ENCODE peak calls at places on chromosomes 6 and 20, in five cellular contexts. One of them, this sample, is unnamed.

GRCh38 chr6:43786664-43787329 is 16.8 kb downstream of the VEGFA start:
- DNase-seq in heart right ventricle: no peak
- DNase-seq in tibial nerve: no peak
- DNase-seq in psoas muscle: no peak
- DNase-seq in MM.1S: no peak
- DNase-seq in this sample: no peak

GRCh38 chr20:50673831-50674825 is 17.2 kb downstream of the RIPOR3 start:
- DNase-seq in heart right ventricle: no peak
- DNase-seq in tibial nerve: no peak
- DNase-seq in psoas muscle: no peak
- DNase-seq in MM.1S: no peak
- DNase-seq in this sample: no peak

GRCh38 chr20:9397928-9398327 is 116.5 kb upstream of the LAMP5 start:
- DNase-seq in heart right ventricle: peak; percentile 27
- DNase-seq in tibial nerve: peak; percentile 18
- DNase-seq in psoas muscle: no peak
- DNase-seq in MM.1S: peak; percentile 57
- DNase-seq in this sample: no peak

GRCh38 chr20:56359212-56360132 is 698 bp downstream of the FAM210B start:
- DNase-seq in heart right ventricle: peak; percentile 39
- DNase-seq in tibial nerve: peak; percentile 44
- DNase-seq in psoas muscle: peak; percentile 78
- DNase-seq in MM.1S: peak; percentile 21
- DNase-seq in this sample: peak; percentile 94

GRCh38 chr20:35042268-35042667 is 50.3 kb downstream of the TRPC4AP start:
- DNase-seq in heart right ventricle: no peak
- DNase-seq in tibial nerve: no peak
- DNase-seq in psoas muscle: no peak
- DNase-seq in MM.1S: no peak
- DNase-seq in this sample: no peak

GRCh38 chr20:63924241-63924640 is 29.3 kb downstream of the DNAJC5 start:
- DNase-seq in heart right ventricle: no peak
- DNase-seq in tibial nerve: no peak
- DNase-seq in psoas muscle: no peak
- DNase-seq in MM.1S: no peak
- DNase-seq in this sample: no peak

GRCh38 chr6:108200631-108201030 is 34.8 kb downstream of the NR2E1 start:
- DNase-seq in heart right ventricle: no peak
- DNase-seq in tibial nerve: no peak
- DNase-seq in psoas muscle: no peak
- DNase-seq in MM.1S: no peak
- DNase-seq in this sample: peak; percentile 67

GRCh38 chr6:9523462-9523861 is 891.4 kb downstream of the TFAP2A start:
- DNase-seq in heart right ventricle: no peak
- DNase-seq in tibial nerve: no peak
- DNase-seq in psoas muscle: no peak
- DNase-seq in MM.1S: no peak
- DNase-seq in this sample: peak; percentile 82

GRCh38 chr6:100217225-100217624 is 223.2 kb upstream of the MCHR2 start:
- DNase-seq in heart right ventricle: no peak
- DNase-seq in tibial nerve: no peak
- DNase-seq in psoas muscle: no peak
- DNase-seq in MM.1S: no peak
- DNase-seq in this sample: no peak

GRCh38 chr6:41741625-41742490 is 5.3 kb downstream of the PGC start:
- DNase-seq in heart right ventricle: no peak
- DNase-seq in tibial nerve: no peak
- DNase-seq in psoas muscle: peak; percentile 16
- DNase-seq in MM.1S: no peak
- DNase-seq in this sample: peak; percentile 59

GRCh38 chr6:47483853-47484546 is 6.4 kb downstream of the CD2AP start:
- DNase-seq in heart right ventricle: no peak
- DNase-seq in tibial nerve: no peak
- DNase-seq in psoas muscle: no peak
- DNase-seq in MM.1S: no peak
- DNase-seq in this sample: no peak

GRCh38 chr6:32058511-32058963 is 20.3 kb downstream of the CYP21A2 start:
- DNase-seq in heart right ventricle: no peak
- DNase-seq in tibial nerve: no peak
- DNase-seq in psoas muscle: peak; percentile 50
- DNase-seq in MM.1S: no peak
- DNase-seq in this sample: no peak

GRCh38 chr6:47174502-47175023 is 132.4 kb upstream of the ADGRF1 start:
- DNase-seq in heart right ventricle: no peak
- DNase-seq in tibial nerve: no peak
- DNase-seq in psoas muscle: no peak
- DNase-seq in MM.1S: no peak
- DNase-seq in this sample: no peak

GRCh38 chr20:38649275-38649891 is 47.8 kb downstream of the ARHGAP40 start:
- DNase-seq in heart right ventricle: no peak
- DNase-seq in tibial nerve: no peak
- DNase-seq in psoas muscle: no peak
- DNase-seq in MM.1S: no peak
- DNase-seq in this sample: peak; percentile 96

GRCh38 chr6:146103416-146104072 is 74.7 kb downstream of the GRM1 start:
- DNase-seq in heart right ventricle: no peak
- DNase-seq in tibial nerve: no peak
- DNase-seq in psoas muscle: no peak
- DNase-seq in MM.1S: no peak
- DNase-seq in this sample: no peak

GRCh38 chr6:158586652-158587051 is 26.8 kb downstream of the TMEM181 start:
- DNase-seq in heart right ventricle: no peak
- DNase-seq in tibial nerve: no peak
- DNase-seq in psoas muscle: no peak
- DNase-seq in MM.1S: no peak
- DNase-seq in this sample: no peak
- H3K36me3 ChIP-seq in heart right ventricle: no peaks in the 10 kb centered on the region
- H3K36me3 ChIP-seq in tibial nerve: peaks cover 81% of the 10 kb centered on the region
- H3K36me3 ChIP-seq in psoas muscle: peaks cover 67% of the 10 kb centered on the region
- H3K36me3 ChIP-seq in MM.1S: no peaks in the 10 kb centered on the region
- H3K36me3 ChIP-seq in this sample: peaks cover 52% of the 10 kb centered on the region

GRCh38 chr6:142941018-142941417 is 4.0 kb downstream of the HIVEP2 start:
- DNase-seq in heart right ventricle: no peak
- DNase-seq in tibial nerve: no peak
- DNase-seq in psoas muscle: no peak
- DNase-seq in MM.1S: no peak
- DNase-seq in this sample: no peak
- H3K4me1 ChIP-seq in heart right ventricle: peaks cover 18% of the 10 kb centered on the region
- H3K4me1 ChIP-seq in tibial nerve: peaks cover 12% of the 10 kb centered on the region
- H3K4me1 ChIP-seq in psoas muscle: peaks cover 51% of the 10 kb centered on the region
- H3K4me1 ChIP-seq in MM.1S: peaks cover 7% of the 10 kb centered on the region
- H3K4me1 ChIP-seq in this sample: peaks cover 11% of the 10 kb centered on the region

GRCh38 chr6:162385980-162386379 is 341.6 kb downstream of the PRKN start:
- DNase-seq in heart right ventricle: no peak
- DNase-seq in tibial nerve: no peak
- DNase-seq in psoas muscle: no peak
- DNase-seq in MM.1S: no peak
- DNase-seq in this sample: no peak
- H3K36me3 ChIP-seq in heart right ventricle: no peaks in the 10 kb centered on the region
- H3K36me3 ChIP-seq in tibial nerve: no peaks in the 10 kb centered on the region
- H3K36me3 ChIP-seq in psoas muscle: no peaks in the 10 kb centered on the region
- H3K36me3 ChIP-seq in MM.1S: no peaks in the 10 kb centered on the region
- H3K36me3 ChIP-seq in this sample: no peaks in the 10 kb centered on the region

GRCh38 chr6:52513896-52514295 is 63.0 kb downstream of the TRAM2 start:
- DNase-seq in heart right ventricle: no peak
- DNase-seq in tibial nerve: no peak
- DNase-seq in psoas muscle: no peak
- DNase-seq in MM.1S: no peak
- DNase-seq in this sample: no peak
- H3K4me1 ChIP-seq in heart right ventricle: peaks cover 54% of the 10 kb centered on the region
- H3K4me1 ChIP-seq in tibial nerve: peaks cover 76% of the 10 kb centered on the region
- H3K4me1 ChIP-seq in psoas muscle: peaks cover 29% of the 10 kb centered on the region
- H3K4me1 ChIP-seq in MM.1S: peaks cover 16% of the 10 kb centered on the region
- H3K4me1 ChIP-seq in this sample: peaks cover 32% of the 10 kb centered on the region

DNA sequence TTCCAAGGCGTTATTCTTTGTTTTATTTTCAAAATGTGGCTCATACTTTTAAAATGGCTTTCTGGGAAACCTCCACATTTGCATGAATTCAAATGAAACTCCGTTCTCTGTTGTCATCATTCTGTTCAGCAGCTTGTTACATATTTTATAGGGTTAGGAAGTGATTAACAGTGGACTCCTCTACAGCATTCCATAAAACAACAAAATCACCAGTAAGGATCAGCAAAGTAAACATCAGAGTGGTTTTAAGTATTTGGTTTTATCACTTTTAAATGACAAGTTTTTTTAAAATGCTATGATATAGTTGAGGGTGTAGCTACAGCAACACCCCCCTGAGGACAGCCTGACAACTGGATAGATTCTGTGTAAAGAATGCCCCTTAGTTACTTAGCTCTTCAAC is 186.4 kb downstream of the BTBD9 start:
- DNase-seq in heart right ventricle: no peak
- DNase-seq in tibial nerve: no peak
- DNase-seq in psoas muscle: no peak
- DNase-seq in MM.1S: no peak
- DNase-seq in this sample: no peak
- H3K36me3 ChIP-seq in heart right ventricle: no peaks in the 10 kb centered on the region
- H3K36me3 ChIP-seq in tibial nerve: peaks cover 3% of the 10 kb centered on the region
- H3K36me3 ChIP-seq in psoas muscle: no peaks in the 10 kb centered on the region
- H3K36me3 ChIP-seq in MM.1S: no peaks in the 10 kb centered on the region
- H3K36me3 ChIP-seq in this sample: no peaks in the 10 kb centered on the region

GRCh38 chr20:47276856-47277541 is 79.5 kb downstream of the ZMYND8 start:
- DNase-seq in heart right ventricle: peak; percentile 55
- DNase-seq in tibial nerve: peak; percentile 36
- DNase-seq in psoas muscle: peak; percentile 72
- DNase-seq in MM.1S: no peak
- DNase-seq in this sample: peak; percentile 82
- H3K4me1 ChIP-seq in heart right ventricle: peaks cover 51% of the 10 kb centered on the region
- H3K4me1 ChIP-seq in tibial nerve: peaks cover 47% of the 10 kb centered on the region
- H3K4me1 ChIP-seq in psoas muscle: peaks cover 34% of the 10 kb centered on the region
- H3K4me1 ChIP-seq in MM.1S: peaks cover 3% of the 10 kb centered on the region
- H3K4me1 ChIP-seq in this sample: peaks cover 34% of the 10 kb centered on the region

GRCh38 chr20:62167474-62167873 is 15.4 kb upstream of the MTG2 start:
- DNase-seq in heart right ventricle: no peak
- DNase-seq in tibial nerve: no peak
- DNase-seq in psoas muscle: peak; percentile 44
- DNase-seq in MM.1S: no peak
- DNase-seq in this sample: no peak
- H3K36me3 ChIP-seq in heart right ventricle: no peaks in the 10 kb centered on the region
- H3K36me3 ChIP-seq in tibial nerve: peaks cover 83% of the 10 kb centered on the region
- H3K36me3 ChIP-seq in psoas muscle: peaks cover 67% of the 10 kb centered on the region
- H3K36me3 ChIP-seq in MM.1S: no peaks in the 10 kb centered on the region
- H3K36me3 ChIP-seq in this sample: peaks cover 65% of the 10 kb centered on the region

This sample was measured in SJCRH30.